ENCODE peak calls at places on chromosomes 12 and 14, in five cellular contexts. L is HepG2, I is astrocyte of the cerebellum, E is ovary, S is progenitor cell of endocrine pancreas. T is an unnamed sample.

GRCh38 chr12:85076688-85077430 is 40.7 kb downstream of the LRRIQ1 start:
- DNase-seq in I (peak; percentile 93), E (no peak), S (no peak), L (peak; percentile 43), T (no peak)

GRCh38 chr14:100342195-100342594 is 19.1 kb downstream of the SLC25A47 start:
- DNase-seq in E (no peak), S (no peak), I (no peak), L (no peak), T (no peak)

GRCh38 chr14:21768116-21768874 is 94.7 kb upstream of the OR4E1 start:
- DNase-seq in I (no peak), E (no peak), S (no peak), L (peak; percentile 42), T (no peak)

GRCh38 chr14:105162374-105162979 is 6.1 kb downstream of the JAG2 start:
- DNase-seq in L (peak; percentile 15), S (no peak), E (no peak), I (no peak), T (no peak)

GRCh38 chr14:87233266-87233665 is 759.7 kb downstream of the GALC start:
- DNase-seq in I (no peak), E (no peak), S (no peak), L (no peak), T (no peak)

GRCh38 chr12:12358528-12358927 is 1.6 kb downstream of the BORCS5 start:
- DNase-seq in L (no peak), S (no peak), I (no peak), E (no peak), T (no peak)

GRCh38 chr14:91342243-91342760 is 75.3 kb downstream of the CCDC88C start:
- DNase-seq in S (no peak), E (no peak), L (no peak), I (no peak), T (no peak)

GRCh38 chr14:67335781-67336180 is 23.8 kb downstream of the ATP6V1D start:
- DNase-seq in E (no peak), I (no peak), L (peak; percentile 56), S (no peak), T (peak; percentile 12)

GRCh38 chr12:49864817-49865090 is 21.8 kb upstream of the BCDIN3D start:
- DNase-seq in I (no peak), S (no peak), L (no peak), E (no peak), T (no peak)

GRCh38 chr14:47541652-47542051 is 133.8 kb downstream of the MDGA2 start:
- DNase-seq in L (no peak), S (no peak), I (no peak), E (no peak), T (peak; percentile 5)

GRCh38 chr12:58967551-58967950 is 47.2 kb upstream of the LRIG3 start:
- DNase-seq in S (no peak), E (no peak), I (no peak), L (no peak), T (no peak)

GRCh38 chr14:70416717-70417349 is at the start of gene SYNJ2BP:
- DNase-seq in S (peak; percentile 34), L (peak; percentile 76), E (peak; percentile 72), I (peak; percentile 23), T (peak; percentile 39)

GRCh38 chr12:92844147-92844763 is 84.8 kb downstream of the EEA1 start:
- DNase-seq in E (no peak), L (no peak), I (no peak), S (no peak), T (no peak)

GRCh38 chr12:6167327-6168280 is 32.6 kb upstream of the CD9 start:
- DNase-seq in I (peak; percentile 72), S (no peak), E (peak; percentile 32), L (peak; percentile 30), T (no peak)

GRCh38 chr14:69484444-69485113 is at the start of gene PLEKHD1:
- DNase-seq in I (no peak), L (no peak), S (peak; percentile 35), E (no peak), T (peak; percentile 9)

GRCh38 chr14:68843471-68844209 is 50.8 kb upstream of the ZFP36L1 start:
- DNase-seq in L (no peak), I (peak; percentile 39), S (peak; percentile 56), E (peak; percentile 91), T (peak; percentile 76)

GRCh38 chr14:65333926-65334687 is 78.4 kb upstream of the FUT8 start:
- DNase-seq in S (no peak), I (peak; percentile 64), E (peak; percentile 62), L (no peak), T (no peak)

GRCh38 chr14:105911006-105911847 is 384.8 kb downstream of the TMEM121 start:
- DNase-seq in S (no peak), L (no peak), E (no peak), I (no peak), T (no peak)

GRCh38 chr14:32121948-32122347 is 44.8 kb downstream of the ARHGAP5 start:
- DNase-seq in I (no peak), L (no peak), E (no peak), S (no peak), T (no peak)

GRCh38 chr14:24411468-24412454 is 13.0 kb downstream of the NYNRIN start:
- DNase-seq in E (peak; percentile 42), S (no peak), L (peak; percentile 69), I (peak; percentile 35), T (no peak)

GRCh38 chr12:51172515-51173431 is at the start of gene TFCP2:
- DNase-seq in S (peak; percentile 84), I (peak; percentile 92), E (peak; percentile 97), L (peak; percentile 93), T (peak; percentile 72)

GRCh38 chr12:113174461-113175384 is 10.6 kb downstream of the DDX54 start:
- DNase-seq in E (peak; percentile 85), S (peak; percentile 73), L (peak; percentile 33), I (no peak), T (peak; percentile 83)

GRCh38 chr14:97290065-97290464 is 492.9 kb downstream of the VRK1 start:
- DNase-seq in I (no peak), E (no peak), L (no peak), S (no peak), T (no peak)

GRCh38 chr12:77640356-77640755 is 190.3 kb upstream of the NAV3 start:
- DNase-seq in S (no peak), E (no peak), I (no peak), L (no peak), T (no peak)

DNA sequence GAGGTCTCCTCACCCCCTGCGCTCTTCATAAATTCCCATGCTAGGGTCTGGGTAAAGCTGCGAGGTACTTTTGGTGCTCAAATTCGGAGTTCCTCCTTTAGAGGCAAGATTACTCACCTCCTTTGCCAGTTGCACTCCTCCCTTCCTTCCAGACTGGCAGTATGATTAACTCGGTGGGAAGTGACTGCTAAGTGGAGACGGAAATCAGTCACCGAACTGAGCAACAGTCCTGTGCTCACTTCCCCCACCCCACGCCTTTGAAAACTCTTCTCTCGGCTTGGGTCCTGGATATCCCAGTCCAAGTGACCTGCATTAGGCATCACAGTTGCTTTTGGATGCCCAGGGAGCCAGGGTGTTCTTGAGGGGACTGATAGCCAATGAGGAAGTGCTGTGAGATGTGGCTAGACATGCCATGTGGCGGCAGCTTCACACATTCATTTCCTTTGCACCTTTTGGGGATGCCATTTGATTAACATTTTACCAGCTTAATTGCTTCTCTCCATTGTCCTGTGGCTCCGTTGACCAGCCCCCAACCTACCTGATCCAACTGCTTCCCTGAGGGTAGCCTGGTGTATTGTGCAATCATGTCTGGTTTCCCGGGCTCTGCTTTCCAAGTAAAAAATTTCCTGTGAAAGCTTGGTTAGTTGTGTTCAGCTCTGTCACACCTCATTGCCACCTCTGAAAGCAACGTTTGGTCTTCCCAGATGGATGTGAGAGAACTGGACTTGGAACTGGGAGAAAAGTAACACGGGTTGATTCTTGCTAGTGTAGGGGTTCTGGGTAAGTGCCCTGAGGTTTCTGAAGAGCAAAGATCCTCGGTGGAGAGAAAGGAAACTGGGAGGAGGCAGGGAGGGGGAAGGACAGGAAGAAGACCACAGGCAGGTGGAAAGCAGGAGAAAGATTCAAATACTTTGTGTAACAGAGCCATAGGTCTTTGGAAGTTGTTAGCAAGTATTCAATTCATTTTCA is 968 bp downstream of the PNP start:
- DNase-seq in E (no peak), S (no peak), I (no peak), L (peak; percentile 47), T (no peak)
- TF ChIP-seq CTCF in E (no peak), S (no peak), I (no peak), L (peak; percentile 6), T (no peak)

GRCh38 chr12:132523576-132524331 is 33.8 kb downstream of the FBRSL1 start:
- DNase-seq in L (peak; percentile 32), S (peak; percentile 61), E (peak; percentile 72), I (no peak), T (peak; percentile 87)
- TF ChIP-seq CTCF in L (peak; percentile 90), S (peak; percentile 93), E (peak; percentile 49), I (peak; percentile 81), T (peak; percentile 90)

GRCh38 chr12:88932457-88932856 is 352.2 kb upstream of the KITLG start:
- DNase-seq in I (no peak), S (no peak), L (peak; percentile 47), E (no peak), T (no peak)

GRCh38 chr12:88931598-88931997 is 351.3 kb upstream of the KITLG start:
- DNase-seq in S (no peak), E (no peak), I (no peak), L (peak; percentile 78), T (no peak)

GRCh38 chr12:88935856-88936255 is 355.6 kb upstream of the KITLG start:
- DNase-seq in E (no peak), S (no peak), L (no peak), I (no peak), T (no peak)

DNA sequence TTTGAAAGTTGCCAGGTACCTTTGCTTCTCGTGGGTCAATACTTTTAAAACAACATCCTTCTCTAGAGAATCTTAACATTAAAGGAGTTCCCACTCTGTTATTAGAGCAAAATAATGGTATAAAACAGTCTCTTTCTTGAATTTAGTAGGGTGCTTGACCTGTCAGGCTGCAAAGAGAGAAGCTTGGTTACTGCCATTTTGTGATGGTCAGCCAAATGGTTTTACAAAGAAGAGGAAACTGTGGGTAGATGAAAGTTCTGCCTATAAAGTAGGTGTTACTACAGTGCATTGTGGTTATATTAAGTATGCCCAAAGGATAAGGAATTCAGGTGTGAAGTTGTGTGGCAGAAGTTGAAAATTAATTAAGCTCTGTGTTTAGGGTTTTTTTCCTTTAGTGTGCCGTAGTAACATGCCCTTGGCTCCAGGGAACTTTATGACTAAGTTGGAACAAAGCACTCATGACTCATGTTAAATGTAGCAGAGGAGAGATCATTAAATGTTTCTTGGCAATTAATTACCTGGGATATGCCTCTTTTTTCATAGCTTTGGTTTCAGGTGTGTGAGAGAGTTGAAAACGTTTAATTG is 354.0 kb upstream of the KITLG start:
- DNase-seq in E (no peak), S (no peak), L (no peak), I (peak; percentile 46), T (no peak)
- TF ChIP-seq CTCF in E (no peak), S (no peak), L (no peak), I (no peak), T (no peak)

DNA sequence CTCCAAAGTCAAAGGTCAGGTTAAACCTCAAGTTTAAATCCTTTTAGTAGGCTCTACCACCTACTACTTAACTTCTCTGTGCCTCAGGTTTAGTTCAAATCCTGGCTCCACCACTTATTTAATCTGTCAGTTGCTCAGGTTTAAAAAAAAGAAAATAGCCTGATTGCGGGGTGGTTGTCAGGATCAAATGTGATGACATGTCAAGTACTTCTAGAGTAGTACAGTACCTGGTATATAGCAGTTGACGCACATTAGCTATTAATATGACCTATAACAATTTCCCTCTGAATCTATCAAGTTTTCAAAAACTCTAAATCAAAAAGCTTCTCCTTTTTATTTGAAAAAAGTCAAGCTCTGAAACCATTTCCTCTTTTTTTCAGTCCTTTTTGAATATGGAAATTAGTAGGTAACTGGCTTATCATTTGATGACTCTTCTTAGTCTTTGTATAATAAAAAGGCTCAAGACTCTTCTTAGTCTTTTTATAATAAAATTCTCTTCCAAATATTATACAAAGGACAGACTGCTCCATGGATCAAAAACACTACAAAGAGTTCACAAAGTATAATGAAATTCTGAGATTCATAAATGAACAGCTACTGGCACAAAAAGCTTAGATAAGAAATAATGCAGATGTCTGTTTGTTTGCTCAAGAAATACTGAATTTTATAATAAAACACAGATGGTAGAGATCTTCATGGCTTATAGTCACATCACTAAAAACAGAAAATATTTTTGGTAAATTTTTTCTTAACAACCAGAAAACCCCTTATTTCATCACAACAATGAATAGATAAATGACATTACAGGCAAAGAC is 5.0 kb downstream of the OSBPL8 start:
- DNase-seq in I (no peak), E (no peak), S (no peak), L (no peak), T (no peak)
- TF ChIP-seq CTCF in I (no peak), E (no peak), S (no peak), L (no peak), T (no peak)

T was measured in neural crest cell.